ENCODE peak calls at places on chromosomes 1 and 21, in nine cellular contexts. L is fibroblast of lung; H is Right ventricle myocardium inferior; R is left cardiac atrium; O is NCI-H2081; K is head of caudate nucleus; P is NCI-H774; I is stimulated activated CD4-positive, alpha-beta T cell treated with anti-CD3 and anti-CD28 coated beads, Interleukin-2, amount 100 ng/mL, for 4 hours; J is HT-29. S is an unnamed sample.

GRCh38 chr1:182430263-182431068 is 19.5 kb upstream of the RGSL1 start:
- DNase-seq in L (peak; percentile 12), H (no peak), R (no peak), O (no peak), K (no peak), P (no peak), I (no peak), J (no peak), S (no peak)

GRCh38 chr1:225887030-225887314 is 2.0 kb downstream of the LEFTY1 start:
- DNase-seq in L (no peak), H (no peak), R (no peak), O (no peak), K (no peak), P (no peak), I (no peak), J (no peak), S (no peak)

GRCh38 chr1:211518330-211519289 is 26.6 kb upstream of the RD3 start:
- DNase-seq in L (no peak), H (no peak), R (no peak), O (no peak), K (no peak), P (no peak), I (no peak), J (no peak), S (no peak)

GRCh38 chr1:204513117-204513716 is 3.0 kb upstream of the MDM4 start:
- DNase-seq in L (no peak), H (no peak), R (no peak), O (no peak), K (no peak), P (no peak), I (no peak), J (no peak), S (no peak)

GRCh38 chr1:37731312-37732019 is 33.5 kb downstream of the EPHA10 start:
- DNase-seq in L (no peak), H (no peak), R (no peak), O (no peak), K (no peak), P (no peak), I (no peak), J (no peak), S (no peak)

GRCh38 chr1:152747831-152748230 is 10.0 kb upstream of the KPRP start:
- DNase-seq in L (no peak), H (no peak), R (no peak), O (no peak), K (no peak), P (no peak), I (no peak), J (no peak), S (no peak)

GRCh38 chr21:25895565-25896205 is 160.9 kb downstream of the GABPA start:
- DNase-seq in L (peak; percentile 39), H (no peak), R (no peak), O (peak; percentile 44), K (no peak), P (no peak), I (no peak), J (peak; percentile 15), S (no peak)

GRCh38 chr1:240455228-240455821 is 156.6 kb downstream of the GREM2 start:
- DNase-seq in L (no peak), H (no peak), R (no peak), O (no peak), K (no peak), P (no peak), I (no peak), J (peak; percentile 31), S (no peak)

GRCh38 chr1:36836916-36837315 is 197.4 kb downstream of the GRIK3 start:
- DNase-seq in L (no peak), H (no peak), R (no peak), O (no peak), K (no peak), P (no peak), I (no peak), J (no peak), S (no peak)

GRCh38 chr1:198132060-198132781 is 24.6 kb upstream of the NEK7 start:
- DNase-seq in L (no peak), H (no peak), R (no peak), O (no peak), K (no peak), P (no peak), I (no peak), J (no peak), S (no peak)

GRCh38 chr1:201640624-201641023 is 101.7 kb downstream of the NAV1 start:
- DNase-seq in L (peak; percentile 74), H (peak; percentile 79), R (peak; percentile 54), O (no peak), K (no peak), P (no peak), I (no peak), J (no peak), S (no peak)

GRCh38 chr1:110393691-110394564 is 3.1 kb upstream of the SLC16A4 start:
- DNase-seq in L (peak; percentile 85), H (no peak), R (no peak), O (no peak), K (no peak), P (no peak), I (no peak), J (peak; percentile 74), S (peak; percentile 67)

GRCh38 chr1:93878501-93878888 is 511 bp downstream of the DNTTIP2 start:
- DNase-seq in L (peak; percentile 41), H (peak; percentile 83), R (peak; percentile 45), O (no peak), K (peak; percentile 24), P (no peak), I (peak; percentile 57), J (peak; percentile 73), S (no peak)

GRCh38 chr1:118963456-118964430 is 24.4 kb downstream of the TBX15 start:
- DNase-seq in L (peak; percentile 30), H (no peak), R (no peak), O (no peak), K (no peak), P (no peak), I (no peak), J (peak; percentile 9), S (peak; percentile 91)

GRCh38 chr1:54314691-54315455 is 91.3 kb downstream of the SSBP3 start:
- DNase-seq in L (no peak), H (no peak), R (no peak), O (no peak), K (no peak), P (no peak), I (no peak), J (peak; percentile 33), S (no peak)

GRCh38 chr1:167520711-167521206 is 2.4 kb upstream of the CD247 start:
- DNase-seq in L (no peak), H (no peak), R (no peak), O (no peak), K (no peak), P (no peak), I (no peak), J (no peak), S (no peak)

GRCh38 chr1:27643626-27644368 is 8.8 kb upstream of the FGR start:
- DNase-seq in L (peak; percentile 36), H (peak; percentile 75), R (peak; percentile 63), O (no peak), K (peak; percentile 38), P (no peak), I (peak; percentile 64), J (peak; percentile 61), S (no peak)

GRCh38 chr21:41171210-41171609 is 3.2 kb downstream of the BACE2 start:
- DNase-seq in L (peak; percentile 72), H (no peak), R (peak; percentile 61), O (no peak), K (no peak), P (no peak), I (no peak), J (peak; percentile 62), S (no peak)

GRCh38 chr1:173062156-173062938 is 11.6 kb upstream of the TNFSF18 start:
- DNase-seq in L (peak; percentile 87), H (no peak), R (no peak), O (no peak), K (no peak), P (no peak), I (no peak), J (peak; percentile 70), S (peak; percentile 52)

GRCh38 chr21:46005481-46005881 is 23.9 kb downstream of the COL6A1 start:
- DNase-seq in L (no peak), H (no peak), R (no peak), O (no peak), K (no peak), P (no peak), I (no peak), J (no peak), S (no peak)

GRCh38 chr1:27133158-27133557 is 21.8 kb downstream of the SLC9A1 start:
- DNase-seq in L (no peak), H (no peak), R (no peak), O (no peak), K (no peak), P (no peak), I (no peak), J (no peak), S (no peak)

GRCh38 chr1:172185206-172185605 is 235.3 kb upstream of the C1orf105 start:
- DNase-seq in L (peak; percentile 30), H (no peak), R (no peak), O (no peak), K (no peak), P (no peak), I (no peak), J (no peak), S (no peak)

GRCh38 chr1:109216662-109217061 is 2.9 kb downstream of the SARS1 start:
- DNase-seq in L (no peak), H (no peak), R (no peak), O (no peak), K (no peak), P (no peak), I (no peak), J (no peak), S (no peak)

GRCh38 chr1:227299238-227299637 is 19.1 kb downstream of the CDC42BPA start:
- DNase-seq in L (peak; percentile 61), H (no peak), R (no peak), O (no peak), K (no peak), P (no peak), I (no peak), J (no peak), S (no peak)

GRCh38 chr1:174266991-174267612 is 107.8 kb downstream of the RABGAP1L start:
- DNase-seq in L (no peak), H (no peak), R (no peak), O (no peak), K (no peak), P (no peak), I (no peak), J (no peak), S (no peak)

GRCh38 chr1:156436319-156437043 is 64.1 kb downstream of the MEF2D start:
- DNase-seq in L (no peak), H (no peak), R (no peak), O (no peak), K (peak; percentile 51), P (no peak), I (no peak), J (no peak), S (no peak)

GRCh38 chr1:147895123-147895522 is 7.5 kb upstream of the GJA8 start:
- DNase-seq in L (no peak), H (no peak), R (no peak), O (no peak), K (no peak), P (no peak), I (no peak), J (no peak), S (no peak)

GRCh38 chr21:44758781-44759627 is 42.6 kb downstream of the UBE2G2 start:
- DNase-seq in L (no peak), H (no peak), R (no peak), O (no peak), K (no peak), P (no peak), I (no peak), J (no peak), S (no peak)

GRCh38 chr1:36151845-36152203 is 2.5 kb upstream of the TRAPPC3 start:
- DNase-seq in L (peak; percentile 40), H (no peak), R (peak; percentile 55), O (no peak), K (no peak), P (no peak), I (peak; percentile 50), J (no peak), S (no peak)

GRCh38 chr1:186139706-186140105 is 235.3 kb downstream of the TPR start:
- DNase-seq in L (peak; percentile 84), H (no peak), R (no peak), O (no peak), K (no peak), P (no peak), I (no peak), J (no peak), S (peak; percentile 61)

GRCh38 chr1:91582431-91582921 is 81.8 kb downstream of the CDC7 start:
- DNase-seq in L (peak; percentile 97), H (no peak), R (no peak), O (no peak), K (no peak), P (no peak), I (no peak), J (no peak), S (peak; percentile 95)

S was measured in AG04449.